ENCODE peak calls at places on chromosomes 3 and 15, in ten cellular contexts. C is IMR-90, N is breast epithelium, W is uterus, M is NB4, V is heart left ventricle, B is HCT116, K is adrenal gland, Y is A549, I is spleen. R is an unnamed sample.
A peak's percentile ranks its signal among the peaks of the same experiment; 100 is the strongest.

GRCh38 chr3:188164248-188164687 is 10.3 kb downstream of the LPP start:
- DNase-seq in Y (no peak), C (no peak), M (no peak), B (peak; percentile 62), N (no peak), K (no peak), I (no peak), W (no peak), V (no peak), R (no peak)

GRCh38 chr3:179037361-179037760 is 34.2 kb downstream of the ZMAT3 start:
- DNase-seq in N (peak; percentile 67), B (no peak), Y (no peak), M (no peak), C (peak; percentile 70), W (peak; percentile 19), K (no peak), I (peak; percentile 78), V (peak; percentile 73), R (peak; percentile 22)

GRCh38 chr15:55654541-55654940 is 66.4 kb upstream of the PYGO1 start:
- DNase-seq in K (no peak), I (no peak), M (no peak), Y (no peak), W (no peak), B (no peak), C (peak; percentile 57), V (no peak), N (no peak), R (no peak)

GRCh38 chr3:32780071-32780734 is 37.6 kb upstream of the TRIM71 start:
- DNase-seq in W (no peak), K (no peak), V (no peak), Y (no peak), M (no peak), C (no peak), N (no peak), B (no peak), I (no peak), R (no peak)

GRCh38 chr3:14403636-14404395 is 1.4 kb downstream of the SLC6A6 start:
- DNase-seq in N (no peak), B (no peak), Y (no peak), C (no peak), I (no peak), K (peak; percentile 78), M (peak; percentile 57), V (peak; percentile 76), W (peak; percentile 76), R (no peak)

GRCh38 chr3:106006001-106006400 is 137.2 kb upstream of the CBLB start:
- DNase-seq in K (peak; percentile 81), N (no peak), V (no peak), Y (no peak), C (peak; percentile 87), M (no peak), W (no peak), I (no peak), B (no peak), R (no peak)

GRCh38 chr3:59519094-59519493 is 469.3 kb upstream of the CFAP20DC start:
- DNase-seq in C (no peak), Y (no peak), V (no peak), M (no peak), B (no peak), I (no peak), K (no peak), N (no peak), W (no peak), R (no peak)

GRCh38 chr3:49511631-49512030 is 41.6 kb downstream of the DAG1 start:
- DNase-seq in Y (no peak), I (peak; percentile 2), V (no peak), N (no peak), B (no peak), C (no peak), M (no peak), K (no peak), W (no peak), R (no peak)

GRCh38 chr15:91593081-91593480 is 260.4 kb upstream of the SLCO3A1 start:
- DNase-seq in M (no peak), K (no peak), V (no peak), I (no peak), C (peak; percentile 7), N (no peak), B (no peak), W (no peak), Y (no peak), R (no peak)

GRCh38 chr3:43394071-43394501 is 107.7 kb downstream of the SNRK start:
- DNase-seq in I (peak; percentile 85), C (peak; percentile 44), B (no peak), V (peak; percentile 84), Y (no peak), N (no peak), M (no peak), K (peak; percentile 66), W (peak; percentile 78), R (no peak)

GRCh38 chr3:46359748-46360509 is 6.0 kb downstream of the CCR2 start:
- DNase-seq in W (no peak), K (no peak), C (peak; percentile 21), V (no peak), I (no peak), N (no peak), M (peak; percentile 41), Y (no peak), B (no peak), R (no peak)

GRCh38 chr15:64356443-64357040 is 569 bp upstream of the CSNK1G1 start:
- DNase-seq in B (peak; percentile 61), V (no peak), Y (peak; percentile 57), M (no peak), I (no peak), K (peak; percentile 80), W (no peak), C (peak; percentile 87), N (no peak), R (no peak)

GRCh38 chr3:8589880-8590556 is 54.6 kb downstream of the SSUH2 start:
- DNase-seq in M (no peak), I (no peak), C (peak; percentile 42), K (no peak), B (no peak), W (no peak), V (no peak), N (no peak), Y (no peak), R (no peak)

GRCh38 chr15:98580577-98580976 is 67.8 kb upstream of the IGF1R start:
- DNase-seq in V (no peak), W (no peak), I (no peak), M (no peak), N (no peak), B (no peak), C (no peak), K (no peak), Y (no peak), R (no peak)

GRCh38 chr15:64774556-64775523 is 549 bp downstream of the RBPMS2 start:
- DNase-seq in V (peak; percentile 50), C (no peak), N (no peak), B (no peak), W (peak; percentile 47), M (no peak), Y (no peak), K (peak; percentile 17), I (no peak), R (no peak)

GRCh38 chr3:30682434-30683155 is 76.2 kb downstream of the TGFBR2 start:
- DNase-seq in C (no peak), M (peak; percentile 13), Y (no peak), B (no peak), W (no peak), N (no peak), I (no peak), V (no peak), K (no peak), R (no peak)

GRCh38 chr3:30683769-30684168 is 77.4 kb downstream of the TGFBR2 start:
- DNase-seq in K (no peak), Y (no peak), W (no peak), N (no peak), V (no peak), M (no peak), C (no peak), B (no peak), I (no peak), R (no peak)

GRCh38 chr3:30679045-30679444 is 72.6 kb downstream of the TGFBR2 start:
- DNase-seq in W (no peak), Y (no peak), V (no peak), K (no peak), C (no peak), M (no peak), I (no peak), N (no peak), B (no peak), R (no peak)

GRCh38 chr3:30680789-30681188 is 74.4 kb downstream of the TGFBR2 start:
- DNase-seq in Y (no peak), K (no peak), W (no peak), B (no peak), N (no peak), M (no peak), I (no peak), C (no peak), V (peak; percentile 44), R (no peak)

GRCh38 chr3:30681276-30682211 is 75.1 kb downstream of the TGFBR2 start:
- DNase-seq in K (peak; percentile 35), Y (no peak), I (peak; percentile 86), V (peak; percentile 69), B (no peak), N (no peak), M (no peak), C (peak; percentile 68), W (peak; percentile 67), R (no peak)
- TF ChIP-seq POLR2A in K (no peak), Y (no peak), I (no peak), V (no peak), B (no peak), N (no peak), M (no peak), C (no peak), W (no peak), R (no peak)

GRCh38 chr3:197736491-197737318 is at the start of gene RUBCN:
- DNase-seq in N (peak; percentile 95), I (peak; percentile 99), B (peak; percentile 85), M (peak; percentile 97), K (peak; percentile 96), V (peak; percentile 97), C (peak; percentile 92), Y (peak; percentile 79), W (peak; percentile 91), R (peak; percentile 94)
- TF ChIP-seq POLR2A in N (peak; percentile 13), I (no peak), B (peak; percentile 90), M (peak; percentile 84), K (peak; percentile 71), V (peak; percentile 85), C (peak; percentile 60), Y (peak; percentile 30), W (peak; percentile 74), R (peak; percentile 51)

GRCh38 chr15:59594493-59594942 is 17.1 kb upstream of the GCNT3 start:
- DNase-seq in W (no peak), B (no peak), N (no peak), M (no peak), C (peak; percentile 86), I (no peak), K (peak; percentile 69), Y (peak; percentile 97), V (no peak), R (no peak)
- TF ChIP-seq POLR2A in W (no peak), B (no peak), N (no peak), M (no peak), C (no peak), I (no peak), K (no peak), Y (no peak), V (no peak), R (no peak)

DNA sequence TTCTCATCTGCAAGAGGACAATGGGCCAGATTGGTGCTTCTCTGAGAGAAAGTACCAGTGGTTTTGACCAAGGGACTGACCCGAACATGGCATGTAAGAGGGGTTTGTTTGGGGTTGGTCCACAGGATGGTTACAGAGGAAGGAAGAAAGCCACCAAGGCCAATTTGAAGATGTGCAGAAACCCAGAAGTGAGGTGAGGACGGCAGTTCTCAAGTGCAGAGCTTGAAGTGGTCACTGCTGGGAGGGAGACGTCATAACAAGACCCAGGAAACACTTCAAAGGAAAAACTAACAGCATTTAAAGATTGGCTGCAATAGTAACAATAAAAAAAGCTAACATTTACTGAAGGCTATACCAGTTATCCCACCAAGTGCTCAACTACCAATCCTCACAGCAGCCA is 29.1 kb downstream of the LIPC start:
- DNase-seq in B (no peak), I (no peak), M (no peak), Y (no peak), V (no peak), K (no peak), W (no peak), C (no peak), N (no peak), R (no peak)
- TF ChIP-seq POLR2A in B (no peak), I (no peak), M (no peak), Y (no peak), V (no peak), K (no peak), W (no peak), C (no peak), N (no peak), R (no peak)

R was measured in erythroblast.